ENCODE peak calls at places on chromosomes 12 and 14, in eight cellular contexts. B is progenitor cell of endocrine pancreas, I is RWPE1, S is activated B cell treated with CpG ODN at 0.5 μM for 24 hours, Z is endothelial cell, G is AG09309, Y is fibroblast of villous mesenchyme, H is Peyer's patch. M is an unnamed sample.

GRCh38 chr14:102015045-102015685 is 50.8 kb downstream of the DYNC1H1 start:
- DNase-seq in B (no peak), I (no peak), S (no peak), Z (no peak), G (no peak), Y (no peak), H (no peak), M (no peak)

GRCh38 chr12:65911321-65911720 is 87.0 kb downstream of the HMGA2 start:
- DNase-seq in B (no peak), I (no peak), S (no peak), Z (no peak), G (no peak), Y (no peak), H (peak; percentile 65), M (no peak)

GRCh38 chr12:10505620-10506019 is at the start of gene EIF2S3B:
- DNase-seq in B (no peak), I (no peak), S (no peak), Z (no peak), G (no peak), Y (no peak), H (no peak), M (no peak)

GRCh38 chr12:4703676-4704075 is 16.5 kb upstream of the GALNT8 start:
- DNase-seq in B (no peak), I (no peak), S (no peak), Z (no peak), G (no peak), Y (no peak), H (no peak), M (no peak)

GRCh38 chr14:68510201-68510600 is 282.7 kb downstream of the ZFP36L1 start:
- DNase-seq in B (no peak), I (no peak), S (no peak), Z (no peak), G (peak; percentile 84), Y (peak; percentile 91), H (no peak), M (no peak)

GRCh38 chr14:105201928-105202513 is 20.9 kb upstream of the NUDT14 start:
- DNase-seq in B (no peak), I (no peak), S (no peak), Z (no peak), G (no peak), Y (no peak), H (peak; percentile 61), M (peak; percentile 70)

GRCh38 chr14:53002576-53002975 is 51.7 kb upstream of the FERMT2 start:
- DNase-seq in B (no peak), I (no peak), S (no peak), Z (no peak), G (no peak), Y (no peak), H (no peak), M (no peak)

GRCh38 chr14:35046751-35047536 is 872 bp downstream of the FAM177A1 start:
- DNase-seq in B (no peak), I (peak; percentile 52), S (no peak), Z (no peak), G (no peak), Y (peak; percentile 47), H (peak; percentile 85), M (no peak)

GRCh38 chr14:63357841-63358240 is 39.1 kb upstream of the GPHB5 start:
- DNase-seq in B (no peak), I (no peak), S (no peak), Z (no peak), G (no peak), Y (no peak), H (no peak), M (no peak)

GRCh38 chr12:72974954-72975555 is 702.9 kb downstream of the TRHDE start:
- DNase-seq in B (no peak), I (no peak), S (no peak), Z (no peak), G (no peak), Y (no peak), H (no peak), M (no peak)

GRCh38 chr14:95025941-95026340 is 131.4 kb downstream of the DICER1 start:
- DNase-seq in B (no peak), I (no peak), S (no peak), Z (no peak), G (no peak), Y (no peak), H (peak; percentile 27), M (no peak)

GRCh38 chr14:89544636-89545301 is 127.7 kb upstream of the FOXN3 start:
- DNase-seq in B (no peak), I (peak; percentile 65), S (no peak), Z (no peak), G (no peak), Y (no peak), H (no peak), M (no peak)

GRCh38 chr14:96581026-96581425 is 78.8 kb downstream of the PAPOLA start:
- DNase-seq in B (no peak), I (no peak), S (no peak), Z (no peak), G (no peak), Y (no peak), H (no peak), M (no peak)

DNA sequence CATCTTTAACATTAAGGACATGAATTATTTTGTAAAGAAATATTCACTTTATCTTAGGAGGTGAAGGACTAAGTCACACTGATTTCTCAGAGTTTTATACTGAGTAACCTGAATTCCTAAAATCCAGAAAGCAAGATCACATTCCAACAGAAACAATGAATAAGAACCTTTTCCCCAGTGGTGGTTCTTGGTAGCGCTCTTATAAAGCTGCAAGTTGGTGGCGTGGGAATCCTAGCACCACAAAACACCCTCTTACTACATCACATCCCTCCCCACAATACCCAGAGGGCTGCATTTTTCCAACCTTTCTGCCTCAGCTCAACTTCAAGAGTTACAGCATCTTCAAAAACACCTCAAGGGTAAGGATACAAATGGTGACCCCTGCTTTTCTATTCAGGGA is 44.0 kb upstream of the SMUG1 start:
- DNase-seq in B (no peak), I (no peak), S (no peak), Z (no peak), G (peak; percentile 81), Y (peak; percentile 24), H (no peak), M (no peak)
- TF ChIP-seq CTCF in B (peak; percentile 34), I (no peak), S (no peak), Z (peak; percentile 50), G (peak; percentile 43), Y (peak; percentile 22), H (no peak), M (no peak)

DNA sequence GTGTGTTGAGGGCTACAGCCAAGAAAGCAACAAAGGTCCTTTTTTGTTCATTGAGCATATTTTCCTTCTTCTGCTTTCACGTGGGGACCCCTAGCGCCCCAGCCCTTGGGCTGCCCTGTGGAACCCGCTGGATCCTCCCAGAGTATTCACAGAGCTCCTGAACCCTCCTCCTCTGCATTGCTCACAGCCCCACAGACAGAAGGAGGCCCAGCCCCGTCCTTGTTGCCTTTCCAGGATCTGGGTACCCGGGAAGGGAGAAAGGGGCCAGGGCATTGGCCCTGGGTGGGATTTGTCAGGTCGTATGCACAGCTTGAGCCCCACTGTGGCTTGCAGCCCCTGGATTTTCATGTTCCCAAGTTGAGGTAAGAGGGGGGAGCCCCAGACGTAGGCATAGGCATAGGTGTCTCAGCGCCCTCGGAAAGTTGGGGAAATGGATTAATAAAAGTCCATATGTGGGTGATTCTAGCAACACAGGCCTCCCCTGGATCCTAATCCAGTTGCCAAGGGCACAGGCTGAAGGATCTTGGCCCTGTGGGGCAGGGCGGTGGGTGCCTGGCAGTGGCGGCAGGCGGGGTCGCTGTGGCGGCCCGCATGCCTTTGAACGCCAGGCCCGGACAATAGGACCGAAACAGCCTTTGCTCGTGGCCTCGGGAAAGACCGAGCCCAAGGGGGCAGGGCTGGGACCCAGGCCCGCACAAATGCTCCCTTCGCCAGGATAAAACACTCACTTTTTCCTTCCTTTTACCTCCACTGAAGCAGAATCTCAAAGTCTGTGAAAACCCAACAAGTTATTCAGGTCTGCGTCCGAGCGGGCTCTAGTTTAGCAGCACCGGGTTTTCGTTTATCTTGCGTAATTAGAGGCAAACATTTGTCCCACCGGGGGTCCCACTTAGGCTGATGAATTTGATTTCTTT is 3.0 kb upstream of the HOXC10 start:
- DNase-seq in B (no peak), I (no peak), S (no peak), Z (no peak), G (no peak), Y (no peak), H (no peak), M (no peak)
- TF ChIP-seq CTCF in B (no peak), I (no peak), S (no peak), Z (no peak), G (no peak), Y (no peak), H (no peak), M (no peak)

DNA sequence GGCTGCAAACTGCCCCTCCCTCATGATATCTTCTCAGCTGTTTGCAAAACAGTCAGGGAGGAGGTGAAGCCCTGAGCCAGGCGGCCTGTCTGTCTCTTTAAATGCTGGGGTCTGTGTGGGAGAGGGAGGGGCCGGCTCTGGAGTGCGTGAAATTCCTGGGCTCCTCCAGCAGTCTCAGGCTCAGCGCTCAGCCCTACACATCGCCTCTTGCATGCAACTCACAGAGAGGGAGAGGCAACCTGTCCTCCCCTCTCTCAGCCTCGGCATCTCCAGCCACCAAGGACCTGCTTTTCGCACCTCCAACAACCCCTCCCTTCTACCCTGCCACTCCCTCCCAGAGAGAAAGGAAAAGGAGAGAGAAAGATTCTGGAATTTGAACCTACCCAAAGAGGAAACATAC is at the start of gene NRXN3:
- DNase-seq in B (peak; percentile 18), I (no peak), S (no peak), Z (peak; percentile 49), G (no peak), Y (no peak), H (no peak), M (no peak)
- TF ChIP-seq CTCF in B (no peak), I (no peak), S (no peak), Z (no peak), G (no peak), Y (no peak), H (no peak), M (no peak)

GRCh38 chr12:44502681-44503080 is 373.4 kb downstream of the NELL2 start:
- DNase-seq in B (no peak), I (no peak), S (no peak), Z (no peak), G (no peak), Y (no peak), H (no peak), M (no peak)

GRCh38 chr12:44500423-44500822 is 375.7 kb downstream of the NELL2 start:
- DNase-seq in B (no peak), I (no peak), S (no peak), Z (no peak), G (no peak), Y (no peak), H (no peak), M (no peak)

DNA sequence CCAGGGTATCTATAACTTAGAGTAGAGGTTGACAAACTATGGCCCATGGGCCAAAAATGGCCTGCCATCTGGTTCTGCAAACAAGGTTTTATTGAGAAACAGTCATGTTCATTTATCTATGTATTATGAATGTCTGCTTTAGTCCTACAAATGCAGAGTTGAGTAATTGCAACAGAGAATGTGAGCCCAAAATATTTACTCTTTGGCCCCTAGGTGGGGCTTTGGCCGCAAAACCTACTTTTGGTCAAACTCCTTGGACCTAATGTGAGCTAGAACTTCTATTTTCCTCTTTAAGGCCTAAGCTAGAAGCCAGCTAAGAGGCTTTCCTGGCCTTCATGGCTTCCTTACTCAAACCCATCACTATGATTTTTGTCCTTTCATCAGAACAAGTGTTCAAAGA is 379.1 kb downstream of the NELL2 start:
- DNase-seq in B (no peak), I (no peak), S (no peak), Z (no peak), G (no peak), Y (no peak), H (no peak), M (no peak)
- TF ChIP-seq CTCF in B (peak; percentile 19), I (no peak), S (no peak), Z (no peak), G (no peak), Y (no peak), H (no peak), M (peak; percentile 9)